ENCODE peak calls at places on chromosomes 2 and 18, in four cellular contexts. G, P, D and B are unnamed samples.

GRCh38 chr2:237876056-237876439 is 16.6 kb downstream of the RAMP1 start:
- DNase-seq in G (no peak), P (no peak), D (no peak), B (no peak)

GRCh38 chr18:58552057-58552461 is 76.8 kb downstream of the ALPK2 start:
- DNase-seq in G (no peak), P (no peak), D (no peak), B (no peak)

GRCh38 chr2:53737091-53737490 is 30.5 kb upstream of the CHAC2 start:
- DNase-seq in G (no peak), P (no peak), D (no peak), B (no peak)

GRCh38 chr2:233234264-233234663 is 17.2 kb upstream of the ATG16L1 start:
- DNase-seq in G (no peak), P (no peak), D (no peak), B (no peak)

GRCh38 chr2:62000538-62000937 is 95.1 kb downstream of the COMMD1 start:
- DNase-seq in G (no peak), P (no peak), D (no peak), B (no peak)

GRCh38 chr2:200788129-200788718 is 23.5 kb upstream of the BZW1 start:
- DNase-seq in G (no peak), P (no peak), D (peak; percentile 50), B (peak; percentile 24)

GRCh38 chr2:64913357-64913869 is 75.8 kb upstream of the SLC1A4 start:
- DNase-seq in G (no peak), P (peak; percentile 52), D (no peak), B (no peak)

GRCh38 chr2:234179031-234179363 is 128.5 kb downstream of the SPP2 start:
- DNase-seq in G (peak; percentile 33), P (no peak), D (no peak), B (no peak)

GRCh38 chr18:47930086-47930843 is at the start of gene SMAD2:
- DNase-seq in G (peak; percentile 12), P (peak; percentile 88), D (peak; percentile 81), B (peak; percentile 81)

GRCh38 chr2:147031897-147032296 is 812.9 kb upstream of the ACVR2A start:
- DNase-seq in G (no peak), P (no peak), D (no peak), B (no peak)

GRCh38 chr2:163646659-163647058 is 89.1 kb downstream of the FIGN start:
- DNase-seq in G (no peak), P (no peak), D (no peak), B (no peak)

GRCh38 chr18:37662546-37663339 is 97.1 kb upstream of the CELF4 start:
- DNase-seq in G (no peak), P (no peak), D (no peak), B (no peak)

GRCh38 chr18:48845174-48845573 is 105.6 kb downstream of the SMAD7 start:
- DNase-seq in G (no peak), P (no peak), D (no peak), B (no peak)

GRCh38 chr2:191714925-191715324 is 37.0 kb downstream of the NABP1 start:
- DNase-seq in G (no peak), P (no peak), D (no peak), B (no peak)

GRCh38 chr2:162123806-162124758 is 28.0 kb downstream of the GCG start:
- DNase-seq in G (peak; percentile 35), P (no peak), D (peak; percentile 77), B (no peak)

GRCh38 chr2:238370482-238371372 is 50.4 kb downstream of the TRAF3IP1 start:
- DNase-seq in G (peak; percentile 56), P (peak; percentile 67), D (peak; percentile 73), B (peak; percentile 77)

GRCh38 chr2:134183679-134184078 is 70.2 kb upstream of the MGAT5 start:
- DNase-seq in G (no peak), P (no peak), D (no peak), B (no peak)

GRCh38 chr2:126837926-126838717 is 60.6 kb upstream of the TEX51 start:
- DNase-seq in G (no peak), P (no peak), D (no peak), B (no peak)

GRCh38 chr2:231123362-231123898 is 1.4 kb downstream of the HTR2B start:
- DNase-seq in G (no peak), P (no peak), D (peak; percentile 61), B (no peak)

GRCh38 chr2:227623225-227623624 is 5.9 kb downstream of the SCYGR4 start:
- DNase-seq in G (no peak), P (no peak), D (peak; percentile 58), B (no peak)

GRCh38 chr2:65071499-65072180 is 15.4 kb downstream of the CEP68 start:
- DNase-seq in G (no peak), P (no peak), D (no peak), B (no peak)

GRCh38 chr2:230106771-230107170 is 38.0 kb upstream of the SLC16A14 start:
- DNase-seq in G (no peak), P (no peak), D (no peak), B (no peak)

GRCh38 chr2:200705305-200705985 is 106.3 kb upstream of the BZW1 start:
- DNase-seq in G (no peak), P (no peak), D (peak; percentile 51), B (peak; percentile 28)

GRCh38 chr2:20065885-20066602 is 14.6 kb upstream of the LAPTM4A start:
- DNase-seq in G (no peak), P (peak; percentile 72), D (peak; percentile 86), B (no peak)

GRCh38 chr18:59957957-59958356 is 58.2 kb downstream of the PMAIP1 start:
- DNase-seq in G (no peak), P (peak; percentile 47), D (peak; percentile 66), B (peak; percentile 30)

GRCh38 chr18:62399781-62400308 is 74.7 kb downstream of the TNFRSF11A start:
- DNase-seq in G (peak; percentile 48), P (peak; percentile 18), D (no peak), B (no peak)

GRCh38 chr2:12728221-12728777 is 11.6 kb downstream of the TRIB2 start:
- DNase-seq in G (no peak), P (peak; percentile 43), D (no peak), B (no peak)